ENCODE peak calls at places on chromosomes 3 and 15, in nine cellular contexts. One of them, this sample, is unnamed.

GRCh38 chr3:143171141-143171651 is 51.6 kb downstream of the CHST2 start:
- DNase-seq in ovary: no peak
- DNase-seq in heart left ventricle: no peak
- DNase-seq in prostate gland: no peak
- DNase-seq in Peyer's patch: no peak
- DNase-seq in suprapubic skin: no peak
- DNase-seq in right lobe of liver: no peak
- DNase-seq in adrenal gland: no peak
- DNase-seq in breast epithelium: no peak
- DNase-seq in this sample: no peak

GRCh38 chr15:29106551-29107290 is 162.9 kb downstream of the NSMCE3 start:
- DNase-seq in breast epithelium: no peak
- DNase-seq in heart left ventricle: peak
- DNase-seq in adrenal gland: no peak
- DNase-seq in suprapubic skin: no peak
- DNase-seq in prostate gland: no peak
- DNase-seq in Peyer's patch: no peak
- DNase-seq in right lobe of liver: no peak
- DNase-seq in ovary: no peak
- DNase-seq in this sample: no peak

GRCh38 chr3:121545049-121545563 is 682 bp downstream of the POLQ start:
- DNase-seq in right lobe of liver: no peak
- DNase-seq in suprapubic skin: no peak
- DNase-seq in prostate gland: no peak
- DNase-seq in breast epithelium: no peak
- DNase-seq in Peyer's patch: no peak
- DNase-seq in heart left ventricle: no peak
- DNase-seq in ovary: no peak
- DNase-seq in adrenal gland: no peak
- DNase-seq in this sample: no peak

GRCh38 chr3:149199474-149199873 is 22.2 kb downstream of the CP start:
- DNase-seq in ovary: no peak
- DNase-seq in heart left ventricle: no peak
- DNase-seq in Peyer's patch: no peak
- DNase-seq in suprapubic skin: no peak
- DNase-seq in adrenal gland: no peak
- DNase-seq in right lobe of liver: no peak
- DNase-seq in prostate gland: no peak
- DNase-seq in breast epithelium: no peak
- DNase-seq in this sample: no peak

GRCh38 chr15:25655168-25655956 is 207.8 kb downstream of the ATP10A start:
- DNase-seq in suprapubic skin: no peak
- DNase-seq in ovary: no peak
- DNase-seq in breast epithelium: no peak
- DNase-seq in adrenal gland: no peak
- DNase-seq in heart left ventricle: no peak
- DNase-seq in right lobe of liver: no peak
- DNase-seq in Peyer's patch: no peak
- DNase-seq in prostate gland: no peak
- DNase-seq in this sample: no peak

GRCh38 chr15:92455271-92455670 is 61.6 kb downstream of the ST8SIA2 start:
- DNase-seq in suprapubic skin: no peak
- DNase-seq in ovary: no peak
- DNase-seq in adrenal gland: no peak
- DNase-seq in breast epithelium: no peak
- DNase-seq in heart left ventricle: no peak
- DNase-seq in right lobe of liver: no peak
- DNase-seq in prostate gland: no peak
- DNase-seq in Peyer's patch: no peak
- DNase-seq in this sample: no peak

GRCh38 chr3:169091196-169091595 is 572.3 kb downstream of the MECOM start:
- DNase-seq in heart left ventricle: no peak
- DNase-seq in suprapubic skin: no peak
- DNase-seq in prostate gland: no peak
- DNase-seq in breast epithelium: no peak
- DNase-seq in adrenal gland: no peak
- DNase-seq in right lobe of liver: no peak
- DNase-seq in ovary: no peak
- DNase-seq in Peyer's patch: no peak
- DNase-seq in this sample: no peak

GRCh38 chr15:43889072-43889471 is 62.3 kb downstream of the WDR76 start:
- DNase-seq in breast epithelium: no peak
- DNase-seq in prostate gland: no peak
- DNase-seq in right lobe of liver: no peak
- DNase-seq in Peyer's patch: no peak
- DNase-seq in heart left ventricle: no peak
- DNase-seq in ovary: no peak
- DNase-seq in adrenal gland: no peak
- DNase-seq in suprapubic skin: no peak
- DNase-seq in this sample: no peak

GRCh38 chr3:97882975-97883598 is 61.3 kb downstream of the CRYBG3 start:
- DNase-seq in suprapubic skin: no peak
- DNase-seq in right lobe of liver: no peak
- DNase-seq in breast epithelium: no peak
- DNase-seq in prostate gland: peak
- DNase-seq in adrenal gland: no peak
- DNase-seq in heart left ventricle: no peak
- DNase-seq in ovary: no peak
- DNase-seq in Peyer's patch: no peak
- DNase-seq in this sample: peak

GRCh38 chr3:111616417-111617105 is 21.4 kb upstream of the ZBED2 start:
- DNase-seq in heart left ventricle: no peak
- DNase-seq in adrenal gland: no peak
- DNase-seq in ovary: no peak
- DNase-seq in prostate gland: no peak
- DNase-seq in Peyer's patch: peak
- DNase-seq in breast epithelium: no peak
- DNase-seq in right lobe of liver: no peak
- DNase-seq in suprapubic skin: no peak
- DNase-seq in this sample: no peak

DNA sequence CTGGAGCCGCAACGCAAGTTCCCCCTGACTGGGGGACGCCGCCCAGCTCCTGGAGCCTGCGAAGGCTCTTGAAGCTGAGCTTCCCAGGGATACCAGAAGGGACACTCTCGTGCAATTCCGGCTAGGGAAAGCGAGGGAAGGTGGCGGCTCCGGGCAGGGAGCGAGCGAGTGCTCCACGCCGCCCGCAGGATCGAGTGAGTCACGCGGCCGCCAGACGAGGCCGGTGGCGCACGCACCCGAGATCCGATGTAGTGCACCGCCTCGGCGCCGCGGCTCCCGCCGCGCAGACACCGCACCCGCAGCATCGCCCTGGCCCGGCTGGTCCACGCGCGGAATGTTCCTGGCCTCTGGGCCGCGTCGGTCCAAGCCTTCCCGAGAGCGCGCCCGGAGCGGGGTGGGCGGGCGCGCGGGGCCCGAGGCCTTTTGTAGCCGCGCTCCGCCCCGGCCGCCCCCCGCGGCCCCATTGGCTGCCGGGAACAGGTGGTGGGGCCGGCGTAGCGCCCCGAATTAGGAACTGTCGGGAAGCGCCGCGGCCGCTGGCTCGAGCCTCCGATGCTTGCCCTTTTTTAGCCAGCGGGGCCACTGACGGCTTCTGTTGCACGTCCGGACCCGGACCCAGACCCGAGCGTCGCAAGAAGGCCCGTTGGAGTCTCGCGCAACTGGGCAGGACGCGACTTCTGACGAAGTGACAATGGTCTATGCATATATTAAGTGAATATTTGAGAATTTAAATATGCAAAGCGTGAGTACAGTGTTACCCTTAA is at the start of gene GATM:
- DNase-seq in adrenal gland: peak
- DNase-seq in ovary: peak
- DNase-seq in heart left ventricle: peak
- DNase-seq in breast epithelium: peak
- DNase-seq in Peyer's patch: peak
- DNase-seq in prostate gland: peak
- DNase-seq in suprapubic skin: peak
- DNase-seq in right lobe of liver: peak
- DNase-seq in this sample: peak
- TF ChIP-seq POLR2A in adrenal gland: peak
- TF ChIP-seq POLR2A in ovary: peak
- TF ChIP-seq POLR2A in heart left ventricle: no peak
- TF ChIP-seq POLR2A in breast epithelium: no peak
- TF ChIP-seq POLR2A in Peyer's patch: no peak
- TF ChIP-seq POLR2A in prostate gland: no peak
- TF ChIP-seq POLR2A in suprapubic skin: no peak
- TF ChIP-seq POLR2A in right lobe of liver: peak
- TF ChIP-seq POLR2A in this sample: no peak

GRCh38 chr3:106305882-106306445 is 437.2 kb upstream of the CBLB start:
- DNase-seq in adrenal gland: no peak
- DNase-seq in heart left ventricle: no peak
- DNase-seq in breast epithelium: no peak
- DNase-seq in prostate gland: no peak
- DNase-seq in Peyer's patch: no peak
- DNase-seq in right lobe of liver: no peak
- DNase-seq in ovary: no peak
- DNase-seq in suprapubic skin: no peak
- DNase-seq in this sample: no peak

GRCh38 chr3:106305127-106305526 is 436.3 kb upstream of the CBLB start:
- DNase-seq in Peyer's patch: no peak
- DNase-seq in suprapubic skin: no peak
- DNase-seq in adrenal gland: no peak
- DNase-seq in prostate gland: no peak
- DNase-seq in heart left ventricle: no peak
- DNase-seq in ovary: no peak
- DNase-seq in right lobe of liver: no peak
- DNase-seq in breast epithelium: no peak
- DNase-seq in this sample: no peak

GRCh38 chr3:106299300-106300098 is 430.7 kb upstream of the CBLB start:
- DNase-seq in Peyer's patch: no peak
- DNase-seq in heart left ventricle: no peak
- DNase-seq in adrenal gland: no peak
- DNase-seq in breast epithelium: no peak
- DNase-seq in prostate gland: no peak
- DNase-seq in suprapubic skin: no peak
- DNase-seq in ovary: no peak
- DNase-seq in right lobe of liver: no peak
- DNase-seq in this sample: peak

GRCh38 chr3:106302451-106303221 is 433.8 kb upstream of the CBLB start:
- DNase-seq in prostate gland: no peak
- DNase-seq in heart left ventricle: no peak
- DNase-seq in Peyer's patch: no peak
- DNase-seq in ovary: no peak
- DNase-seq in right lobe of liver: no peak
- DNase-seq in adrenal gland: no peak
- DNase-seq in suprapubic skin: no peak
- DNase-seq in breast epithelium: no peak
- DNase-seq in this sample: no peak
- TF ChIP-seq POLR2A in prostate gland: no peak
- TF ChIP-seq POLR2A in heart left ventricle: no peak
- TF ChIP-seq POLR2A in Peyer's patch: no peak
- TF ChIP-seq POLR2A in ovary: no peak
- TF ChIP-seq POLR2A in right lobe of liver: no peak
- TF ChIP-seq POLR2A in adrenal gland: no peak
- TF ChIP-seq POLR2A in suprapubic skin: no peak
- TF ChIP-seq POLR2A in breast epithelium: no peak
- TF ChIP-seq POLR2A in this sample: no peak

GRCh38 chr3:126474498-126475410 is 937 bp downstream of the ZXDC start:
- DNase-seq in right lobe of liver: peak
- DNase-seq in Peyer's patch: peak
- DNase-seq in prostate gland: peak
- DNase-seq in breast epithelium: peak
- DNase-seq in heart left ventricle: peak
- DNase-seq in adrenal gland: peak
- DNase-seq in ovary: peak
- DNase-seq in suprapubic skin: no peak
- DNase-seq in this sample: peak

GRCh38 chr3:126476976-126477330 is 1.3 kb upstream of the ZXDC start:
- DNase-seq in Peyer's patch: no peak
- DNase-seq in breast epithelium: no peak
- DNase-seq in right lobe of liver: peak
- DNase-seq in prostate gland: no peak
- DNase-seq in adrenal gland: peak
- DNase-seq in suprapubic skin: no peak
- DNase-seq in ovary: peak
- DNase-seq in heart left ventricle: no peak
- DNase-seq in this sample: no peak

GRCh38 chr3:126475411-126476114 is at the start of gene ZXDC:
- DNase-seq in Peyer's patch: peak
- DNase-seq in suprapubic skin: peak
- DNase-seq in ovary: peak
- DNase-seq in right lobe of liver: peak
- DNase-seq in heart left ventricle: peak
- DNase-seq in adrenal gland: peak
- DNase-seq in breast epithelium: peak
- DNase-seq in prostate gland: peak
- DNase-seq in this sample: peak

GRCh38 chr3:126478581-126479310 is 3.1 kb upstream of the ZXDC start:
- DNase-seq in heart left ventricle: no peak
- DNase-seq in right lobe of liver: no peak
- DNase-seq in adrenal gland: peak
- DNase-seq in breast epithelium: no peak
- DNase-seq in prostate gland: no peak
- DNase-seq in suprapubic skin: no peak
- DNase-seq in Peyer's patch: no peak
- DNase-seq in ovary: no peak
- DNase-seq in this sample: no peak

GRCh38 chr3:126476166-126476975 is 680 bp upstream of the ZXDC start:
- DNase-seq in Peyer's patch: no peak
- DNase-seq in suprapubic skin: peak
- DNase-seq in adrenal gland: no peak
- DNase-seq in ovary: no peak
- DNase-seq in prostate gland: peak
- DNase-seq in breast epithelium: peak
- DNase-seq in right lobe of liver: no peak
- DNase-seq in heart left ventricle: no peak
- DNase-seq in this sample: peak
- TF ChIP-seq POLR2A in Peyer's patch: peak
- TF ChIP-seq POLR2A in suprapubic skin: no peak
- TF ChIP-seq POLR2A in adrenal gland: peak
- TF ChIP-seq POLR2A in ovary: peak
- TF ChIP-seq POLR2A in prostate gland: peak
- TF ChIP-seq POLR2A in breast epithelium: peak
- TF ChIP-seq POLR2A in right lobe of liver: no peak
- TF ChIP-seq POLR2A in heart left ventricle: no peak
- TF ChIP-seq POLR2A in this sample: peak

GRCh38 chr3:179147571-179148445 is at the start of gene PIK3CA:
- DNase-seq in suprapubic skin: peak
- DNase-seq in breast epithelium: peak
- DNase-seq in right lobe of liver: peak
- DNase-seq in prostate gland: peak
- DNase-seq in heart left ventricle: peak
- DNase-seq in ovary: peak
- DNase-seq in Peyer's patch: peak
- DNase-seq in adrenal gland: peak
- DNase-seq in this sample: peak
- TF ChIP-seq POLR2A in suprapubic skin: no peak
- TF ChIP-seq POLR2A in breast epithelium: no peak
- TF ChIP-seq POLR2A in right lobe of liver: peak
- TF ChIP-seq POLR2A in prostate gland: peak
- TF ChIP-seq POLR2A in heart left ventricle: no peak
- TF ChIP-seq POLR2A in ovary: peak
- TF ChIP-seq POLR2A in Peyer's patch: peak
- TF ChIP-seq POLR2A in adrenal gland: no peak
- TF ChIP-seq POLR2A in this sample: peak

This sample was measured in H54.